ENCODE peak calls at places on chromosomes 12 and 14, in five cellular contexts. R is IMR-90, O is HepG2, Q is mammary epithelial cell, M is PC-9. Y is an unnamed sample.
A peak's percentile ranks its signal among the peaks of the same experiment; 100 is the strongest.

GRCh38 chr12:109601557-109601956 is 28.0 kb downstream of the MVK start:
- DNase-seq in R (no peak), M (no peak), O (no peak), Q (no peak), Y (no peak)

GRCh38 chr14:31855262-31855661 is 221.8 kb upstream of the ARHGAP5 start:
- DNase-seq in R (no peak), Q (no peak), O (peak; percentile 87), M (no peak), Y (no peak)

GRCh38 chr12:58310828-58311273 is 369.5 kb downstream of the ATP23 start:
- DNase-seq in O (peak; percentile 28), M (peak; percentile 17), Q (peak; percentile 97), R (peak; percentile 99), Y (no peak)

GRCh38 chr12:84874125-84874824 is 38.3 kb downstream of the SLC6A15 start:
- DNase-seq in Q (peak; percentile 42), M (no peak), R (peak; percentile 60), O (peak; percentile 38), Y (peak; percentile 47)

GRCh38 chr12:124115976-124116690 is 143.1 kb downstream of the ZNF664 start:
- DNase-seq in Q (no peak), R (no peak), M (no peak), O (no peak), Y (no peak)

GRCh38 chr14:80714489-80714888 is 227.0 kb downstream of the CEP128 start:
- DNase-seq in O (no peak), M (no peak), Q (no peak), R (no peak), Y (no peak)

GRCh38 chr12:51246254-51246853 is 7.7 kb downstream of the DAZAP2 start:
- DNase-seq in O (no peak), M (no peak), Q (no peak), R (peak; percentile 68), Y (peak; percentile 37)

GRCh38 chr12:5882511-5883185 is 62.4 kb downstream of the ANO2 start:
- DNase-seq in R (no peak), Q (no peak), M (no peak), O (no peak), Y (no peak)

GRCh38 chr12:111766608-111767361 is at the start of gene ALDH2:
- DNase-seq in Q (no peak), R (peak; percentile 43), O (peak; percentile 72), M (peak; percentile 65), Y (peak; percentile 76)

GRCh38 chr12:72872986-72873385 is 600.8 kb downstream of the TRHDE start:
- DNase-seq in R (no peak), O (no peak), M (no peak), Q (no peak), Y (no peak)

GRCh38 chr12:8087666-8088065 is 5.6 kb downstream of the NECAP1 start:
- DNase-seq in Q (no peak), O (no peak), M (no peak), R (no peak), Y (no peak)

GRCh38 chr14:25841226-25841625 is 756.6 kb downstream of the NOVA1 start:
- DNase-seq in M (no peak), Q (no peak), R (no peak), O (no peak), Y (no peak)

GRCh38 chr14:106657460-106657859 is 1131.1 kb downstream of the TMEM121 start:
- DNase-seq in R (no peak), Q (no peak), M (no peak), O (no peak), Y (peak; percentile 7)

GRCh38 chr12:3032161-3032560 is 45.0 kb upstream of the TSPAN9 start:
- DNase-seq in O (no peak), M (no peak), Q (no peak), R (no peak), Y (no peak)

GRCh38 chr12:50932787-50933280 is 19.5 kb upstream of the HIGD1C start:
- DNase-seq in Q (no peak), O (peak; percentile 89), R (no peak), M (no peak), Y (peak; percentile 76)

GRCh38 chr12:4440187-4440941 is 5.3 kb downstream of the FGF6 start:
- DNase-seq in M (no peak), Q (no peak), R (no peak), O (no peak), Y (no peak)

GRCh38 chr12:112380663-112381420 is 1.4 kb downstream of the HECTD4 start:
- DNase-seq in M (no peak), R (no peak), Q (no peak), O (no peak), Y (no peak)

GRCh38 chr14:72638021-72638420 is 255.9 kb downstream of the DPF3 start:
- DNase-seq in O (no peak), Q (peak; percentile 72), M (no peak), R (peak; percentile 95), Y (no peak)

GRCh38 chr12:92360543-92360942 is 214.9 kb upstream of the BTG1 start:
- DNase-seq in M (no peak), O (no peak), R (no peak), Q (peak; percentile 17), Y (peak; percentile 40)

GRCh38 chr12:92365333-92365732 is 219.7 kb upstream of the BTG1 start:
- DNase-seq in O (no peak), R (no peak), M (no peak), Q (no peak), Y (no peak)

GRCh38 chr12:92362109-92362508 is 216.5 kb upstream of the BTG1 start:
- DNase-seq in M (no peak), Q (no peak), R (no peak), O (no peak), Y (no peak)

GRCh38 chr12:92363295-92364146 is 217.9 kb upstream of the BTG1 start:
- DNase-seq in O (no peak), R (peak; percentile 4), Q (no peak), M (no peak), Y (no peak)

GRCh38 chr12:92362785-92363184 is 217.1 kb upstream of the BTG1 start:
- DNase-seq in O (no peak), M (no peak), Q (no peak), R (no peak), Y (no peak)
- H3K4me3 ChIP-seq in O (no peak overlapping the region), M (no peak overlapping the region), Q (no peak overlapping the region), R (no peak overlapping the region), Y (no peak overlapping the region)

GRCh38 chr14:75232597-75232996 is 46.0 kb upstream of the FOS start:
- DNase-seq in R (no peak), O (no peak), Q (no peak), M (no peak), Y (peak; percentile 51)
- H3K4me1 ChIP-seq in R (peaks cover 5% of the 10 kb centered on the region), O (peaks cover 29% of the 10 kb centered on the region), Q (peaks cover 32% of the 10 kb centered on the region), M (peaks cover 79% of the 10 kb centered on the region), Y (peaks cover 11% of the 10 kb centered on the region)

GRCh38 chr12:132606927-132607326 is 3.5 kb downstream of the LRCOL1 start:
- DNase-seq in Q (no peak), M (no peak), R (no peak), O (no peak), Y (no peak)

GRCh38 chr12:132610896-132611602 is 667 bp upstream of the LRCOL1 start:
- DNase-seq in R (no peak), M (no peak), Q (no peak), O (no peak), Y (no peak)

GRCh38 chr12:132608231-132609171 is 1.9 kb downstream of the LRCOL1 start:
- DNase-seq in M (no peak), Q (no peak), R (no peak), O (peak; percentile 83), Y (peak; percentile 23)

GRCh38 chr12:132611620-132612019 is 1.2 kb upstream of the LRCOL1 start:
- DNase-seq in O (no peak), M (no peak), R (no peak), Q (no peak), Y (no peak)

DNA sequence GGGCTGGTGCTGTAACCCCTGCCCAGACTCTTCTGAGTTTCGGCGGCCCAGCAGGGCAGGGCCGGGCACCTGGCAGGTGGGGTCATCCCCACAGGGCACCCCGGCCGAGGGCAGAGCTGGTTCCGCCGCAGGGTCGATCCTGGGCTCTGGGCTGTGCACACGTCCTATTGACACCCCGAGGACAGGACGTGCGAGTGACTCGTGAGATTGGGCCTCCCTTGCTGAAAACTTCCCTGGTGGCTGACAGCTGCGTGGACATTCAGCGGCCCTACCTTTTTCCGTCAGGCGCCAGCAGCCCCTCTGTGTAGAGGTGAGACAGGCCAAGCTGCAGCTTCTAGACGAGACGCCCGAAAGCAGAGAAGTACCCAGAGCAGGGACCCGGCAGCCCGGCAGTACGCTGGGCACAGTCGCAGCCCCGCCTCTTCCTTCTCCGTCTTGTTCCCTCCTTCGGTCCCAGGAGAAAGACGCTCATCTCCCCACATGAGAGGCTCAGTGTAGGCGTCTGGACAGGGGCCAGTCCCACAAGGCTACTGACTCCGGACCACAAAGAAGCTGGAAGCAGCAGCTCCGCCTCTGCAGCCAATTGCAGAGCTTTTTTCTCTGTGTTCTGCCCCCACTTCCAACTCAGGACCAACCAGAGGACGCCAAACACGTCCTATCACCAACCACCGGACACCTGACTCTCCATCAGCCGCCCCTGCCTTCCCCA is at the start of gene LRCOL1:
- DNase-seq in R (peak; percentile 90), O (no peak), Q (peak; percentile 69), M (no peak), Y (no peak)
- H3K4me3 ChIP-seq in R (peak within 1 kb of the TSS; percentile 12), O (no peak within 1 kb of the TSS), Q (no peak within 1 kb of the TSS), M (no peak within 1 kb of the TSS), Y (no peak within 1 kb of the TSS)

DNA sequence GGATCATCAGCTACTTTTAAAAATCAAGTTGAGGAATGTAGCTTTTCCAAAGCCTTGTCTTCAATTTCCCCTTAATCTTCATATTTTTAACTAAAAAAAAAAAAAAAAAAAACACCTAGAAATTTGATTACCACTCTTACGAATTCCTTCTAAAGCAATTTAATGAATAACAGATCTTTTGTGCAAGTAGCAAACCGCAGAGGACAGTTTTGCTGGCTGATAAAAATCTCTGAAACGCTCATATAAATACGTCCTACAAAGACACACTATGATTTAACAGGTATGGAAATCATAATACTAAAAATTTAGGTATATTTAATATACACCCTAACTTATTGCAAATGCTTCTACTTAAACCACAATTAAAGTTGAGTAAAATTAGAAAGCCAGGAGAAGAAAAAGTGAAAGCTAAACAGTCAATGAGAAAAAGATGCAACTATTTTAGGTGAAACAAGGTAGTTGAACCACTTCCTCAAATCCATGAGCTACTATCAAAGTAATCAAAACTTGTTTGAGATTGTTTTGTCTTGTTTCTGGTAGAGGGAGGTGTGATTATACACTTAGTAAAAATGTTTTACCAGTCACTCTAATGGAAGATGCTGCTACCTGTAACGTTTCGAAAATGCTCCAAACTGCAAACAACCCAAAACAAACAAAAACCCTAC is 2.3 kb downstream of the PAWR start:
- DNase-seq in R (no peak), M (no peak), O (no peak), Q (peak; percentile 25), Y (no peak)
- H3K4me1 ChIP-seq in R (peaks cover 12% of the 10 kb centered on the region), M (peaks cover 49% of the 10 kb centered on the region), O (peaks cover 39% of the 10 kb centered on the region), Q (peaks cover 33% of the 10 kb centered on the region), Y (peaks cover 5% of the 10 kb centered on the region)

Y was measured in small intestine.